ENCODE peak calls at places on chromosomes 1 and 21, in seven cellular contexts. L is HCT116; Z is Caco-2; K is CD8-positive, alpha-beta memory T cell; Y is testis; P is CD4-positive, alpha-beta memory T cell; C is PC-9. U is an unnamed sample. For H3K9me3, the result is how much of the 10 kb centered on the place peaks cover.

GRCh38 chr1:193358419-193358818 is 172.0 kb upstream of the B3GALT2 start:
- DNase-seq in L (no peak), Z (no peak), K (no peak), Y (no peak), P (no peak), C (no peak), U (no peak)

GRCh38 chr1:109025691-109026090 is 16.2 kb downstream of the WDR47 start:
- DNase-seq in L (no peak), Z (no peak), K (no peak), Y (no peak), P (no peak), C (no peak), U (no peak)

GRCh38 chr1:150484431-150484830 is 2.8 kb upstream of the TARS2 start:
- DNase-seq in L (no peak), Z (no peak), K (no peak), Y (no peak), P (no peak), C (no peak), U (no peak)

GRCh38 chr1:115810609-115811008 is 30.3 kb downstream of the NHLH2 start:
- DNase-seq in L (no peak), Z (no peak), K (no peak), Y (no peak), P (no peak), C (no peak), U (no peak)

GRCh38 chr1:119674835-119675289 is 26.8 kb upstream of the ZNF697 start:
- DNase-seq in L (peak), Z (no peak), K (no peak), Y (no peak), P (no peak), C (peak), U (no peak)

GRCh38 chr1:81512242-81512641 is 288.5 kb upstream of the ADGRL2 start:
- DNase-seq in L (no peak), Z (no peak), K (no peak), Y (no peak), P (no peak), C (no peak), U (no peak)

GRCh38 chr1:34681481-34682451 is 73.1 kb upstream of the GJB5 start:
- DNase-seq in L (peak), Z (peak), K (no peak), Y (peak), P (peak), C (peak), U (peak)

GRCh38 chr1:7247683-7248401 is 462.6 kb downstream of the CAMTA1 start:
- DNase-seq in L (no peak), Z (no peak), K (no peak), Y (no peak), P (no peak), C (no peak), U (no peak)

GRCh38 chr1:201275266-201275666 is 8.0 kb upstream of the PKP1 start:
- DNase-seq in L (peak), Z (no peak), K (no peak), Y (no peak), P (no peak), C (peak), U (no peak)

DNA sequence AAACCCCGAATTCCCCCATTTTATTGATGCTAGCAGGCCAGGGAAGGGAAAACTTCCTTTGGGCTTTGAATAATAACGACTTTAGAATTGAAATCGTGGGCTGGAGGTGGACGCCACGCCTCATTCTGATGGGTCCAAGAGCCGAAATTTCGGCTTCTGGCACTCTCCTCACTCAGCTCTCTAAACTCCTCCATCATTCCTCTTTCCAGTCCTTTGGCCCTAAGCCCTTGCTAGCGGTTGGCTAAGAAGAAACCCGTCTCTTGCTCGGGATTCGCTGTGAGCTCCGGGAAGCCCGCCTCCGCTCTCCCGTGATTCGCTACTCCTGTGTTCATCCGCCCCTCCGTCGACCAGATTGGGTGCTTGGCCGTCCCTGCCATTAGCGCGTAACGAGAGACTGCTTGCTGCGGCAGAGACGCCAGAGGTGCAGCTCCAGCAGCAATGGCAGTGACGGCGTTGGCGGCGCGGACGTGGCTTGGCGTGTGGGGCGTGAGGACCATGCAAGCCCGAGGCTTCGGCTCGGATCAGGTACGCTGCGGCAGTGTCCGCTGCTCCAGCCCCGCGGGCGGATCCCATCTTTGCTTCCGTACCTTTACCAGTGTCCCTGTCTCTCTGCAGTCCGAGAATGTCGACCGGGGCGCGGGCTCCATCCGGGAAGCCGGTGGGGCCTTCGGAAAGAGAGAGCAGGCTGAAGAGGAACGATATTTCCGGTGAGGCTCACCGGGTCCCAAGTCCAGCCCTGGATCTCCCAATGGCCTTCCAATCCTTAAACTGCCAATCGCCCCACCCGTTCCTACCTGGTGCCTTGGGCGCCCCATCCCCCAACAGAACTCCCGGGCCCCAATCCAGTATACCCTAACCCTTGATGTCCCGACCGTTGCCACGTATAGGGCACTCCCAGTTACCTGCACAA is at the start of gene ATP5IF1:
- DNase-seq in L (peak), Z (peak), K (peak), Y (peak), P (peak), C (peak), U (peak)
- H3K9me3 ChIP-seq in L (under half), Z (under half), K (under half), Y (under half), P (under half), C (under half), U (under half)

GRCh38 chr1:227586733-227587132 is 23.4 kb downstream of the ZNF678 start:
- DNase-seq in L (no peak), Z (no peak), K (no peak), Y (no peak), P (no peak), C (no peak), U (no peak)
- H3K9me3 ChIP-seq in L (under half), Z (under half), K (under half), Y (under half), P (under half), C (under half), U (under half)

GRCh38 chr1:2877391-2877790 is 75.9 kb upstream of the TTC34 start:
- DNase-seq in L (no peak), Z (no peak), K (no peak), Y (no peak), P (no peak), C (no peak), U (no peak)
- H3K9me3 ChIP-seq in L (under half), Z (under half), K (under half), Y (under half), P (under half), C (under half), U (under half)

GRCh38 chr21:40047211-40047610 is 180.0 kb downstream of the PCP4 start:
- DNase-seq in L (no peak), Z (no peak), K (no peak), Y (no peak), P (no peak), C (no peak), U (no peak)

GRCh38 chr21:40047993-40048730 is 180.9 kb downstream of the PCP4 start:
- DNase-seq in L (no peak), Z (no peak), K (no peak), Y (no peak), P (no peak), C (no peak), U (no peak)

GRCh38 chr21:40043866-40044265 is 176.6 kb downstream of the PCP4 start:
- DNase-seq in L (no peak), Z (no peak), K (no peak), Y (no peak), P (no peak), C (no peak), U (no peak)

GRCh38 chr21:40041446-40041845 is 174.2 kb downstream of the PCP4 start:
- DNase-seq in L (no peak), Z (no peak), K (no peak), Y (no peak), P (no peak), C (no peak), U (no peak)

DNA sequence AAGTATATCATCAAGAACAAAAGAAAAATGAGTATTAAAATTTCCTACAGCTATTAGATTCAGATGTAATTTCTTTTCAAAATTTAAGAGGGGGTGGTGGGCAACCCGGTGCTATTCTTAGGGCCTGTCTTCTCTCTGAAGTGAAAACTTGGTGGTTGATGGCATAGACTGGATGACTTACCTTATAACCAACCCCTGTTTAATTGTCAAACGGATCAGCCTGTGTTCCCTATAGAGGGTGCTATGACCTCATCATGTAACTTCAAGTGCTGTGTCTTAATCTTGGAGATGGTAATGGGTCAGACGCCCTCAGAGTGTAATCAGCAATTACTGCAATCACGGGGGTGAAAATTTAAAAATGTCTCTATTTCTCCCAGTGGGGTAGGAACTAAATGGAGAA is 176.2 kb downstream of the PCP4 start:
- DNase-seq in L (no peak), Z (no peak), K (no peak), Y (no peak), P (no peak), C (no peak), U (no peak)
- H3K9me3 ChIP-seq in L (under half), Z (under half), K (under half), Y (under half), P (under half), C (under half), U (under half)

GRCh38 chr1:160504651-160505050 is 18.4 kb downstream of the SLAMF6 start:
- DNase-seq in L (no peak), Z (no peak), K (no peak), Y (no peak), P (no peak), C (no peak), U (no peak)
- H3K9me3 ChIP-seq in L (under half), Z (under half), K (under half), Y (under half), P (under half), C (under half), U (under half)

DNA sequence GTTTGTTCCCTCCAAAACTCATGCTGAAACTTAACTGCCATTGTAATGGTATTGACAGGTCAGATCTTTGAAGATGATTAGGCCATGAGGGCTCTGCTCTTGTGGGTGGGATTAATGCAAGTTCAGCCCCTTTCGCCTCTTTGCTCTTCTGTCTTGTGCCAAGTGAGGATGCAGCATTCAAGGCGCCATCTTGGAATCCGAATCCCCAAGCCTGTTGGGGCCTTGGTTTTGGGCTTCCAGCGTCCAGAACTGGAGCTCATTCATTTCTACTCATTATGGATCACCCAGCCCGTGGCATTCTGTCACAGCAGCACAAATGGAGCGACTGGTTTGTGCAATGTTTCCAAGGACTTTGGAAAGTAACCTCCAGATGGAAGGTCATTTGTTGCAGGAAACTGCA is 5.6 kb downstream of the TTC34 start:
- DNase-seq in L (no peak), Z (no peak), K (no peak), Y (no peak), P (no peak), C (no peak), U (no peak)
- H3K9me3 ChIP-seq in L (under half), Z (under half), K (under half), Y (under half), P (under half), C (under half), U (under half)

GRCh38 chr1:98923667-98924066 is 81.0 kb downstream of the PLPPR5 start:
- DNase-seq in L (no peak), Z (no peak), K (no peak), Y (no peak), P (no peak), C (no peak), U (no peak)

GRCh38 chr1:98921817-98922216 is 82.8 kb downstream of the PLPPR5 start:
- DNase-seq in L (no peak), Z (no peak), K (no peak), Y (no peak), P (no peak), C (no peak), U (no peak)

GRCh38 chr1:98919211-98919610 is 85.5 kb downstream of the PLPPR5 start:
- DNase-seq in L (no peak), Z (no peak), K (no peak), Y (no peak), P (no peak), C (no peak), U (no peak)

GRCh38 chr1:98920441-98921110 is 84.1 kb downstream of the PLPPR5 start:
- DNase-seq in L (no peak), Z (no peak), K (no peak), Y (no peak), P (no peak), C (no peak), U (no peak)

DNA sequence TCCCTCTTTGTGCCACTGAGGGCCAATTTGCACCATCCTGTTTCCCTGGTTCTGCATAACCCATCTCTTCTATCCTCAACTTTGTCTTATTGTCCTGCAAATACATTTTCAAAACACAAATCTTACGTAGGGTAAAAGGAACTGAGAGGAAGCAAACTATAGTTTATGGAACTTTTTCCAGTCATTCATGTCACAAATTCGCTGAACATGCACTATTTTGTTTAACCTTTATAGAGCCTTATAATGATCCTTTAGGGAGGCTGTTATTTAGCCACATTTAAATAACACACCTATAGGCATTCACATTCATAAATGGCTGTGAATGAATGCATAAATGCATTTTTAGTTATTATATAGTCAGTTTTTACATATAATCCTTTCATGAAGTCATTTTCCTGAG is 85.0 kb downstream of the PLPPR5 start:
- DNase-seq in L (no peak), Z (no peak), K (no peak), Y (no peak), P (no peak), C (no peak), U (no peak)
- H3K9me3 ChIP-seq in L (under half), Z (under half), K (under half), Y (under half), P (under half), C (under half), U (under half)

U was measured in hepatocyte.